ENCODE peak calls at places on chromosomes 1 and 21, in ten cellular contexts. H, A, S, O, N, Y, T, V, E and G are unnamed samples.

GRCh38 chr1:184298321-184299052 is 88.3 kb upstream of the C1orf21 start:
- DNase-seq in V (no peak), A (no peak), T (no peak), N (no peak), S (no peak), H (no peak), E (peak; percentile 10), Y (no peak), O (peak; percentile 26), G (no peak)

GRCh38 chr1:118074101-118074500 is 110.9 kb downstream of the SPAG17 start:
- DNase-seq in T (no peak), N (no peak), Y (no peak), O (no peak), E (no peak), S (peak; percentile 10), A (no peak), V (peak; percentile 27), H (no peak), G (no peak)

GRCh38 chr1:150146853-150147542 is 2.7 kb upstream of the PLEKHO1 start:
- DNase-seq in E (no peak), O (no peak), Y (no peak), N (no peak), V (no peak), H (no peak), A (no peak), S (no peak), T (no peak), G (no peak)

GRCh38 chr1:201137579-201138310 is 10.8 kb upstream of the ASCL5 start:
- DNase-seq in E (peak; percentile 31), T (no peak), N (no peak), A (no peak), V (no peak), S (peak; percentile 79), O (no peak), Y (peak; percentile 75), H (no peak), G (peak; percentile 73)

GRCh38 chr21:20443558-20444155 is 554.6 kb upstream of the NCAM2 start:
- DNase-seq in O (peak; percentile 40), A (no peak), N (peak; percentile 17), T (no peak), Y (no peak), V (no peak), E (no peak), H (no peak), S (no peak), G (peak; percentile 17)

GRCh38 chr1:157146244-157146643 is 8.0 kb upstream of the ETV3 start:
- DNase-seq in E (no peak), H (no peak), Y (no peak), T (no peak), S (no peak), V (peak; percentile 70), A (no peak), N (no peak), O (no peak), G (no peak)

GRCh38 chr1:10795305-10796021 is 983 bp downstream of the CASZ1 start:
- DNase-seq in H (no peak), A (no peak), S (no peak), T (peak; percentile 65), Y (no peak), N (no peak), E (no peak), O (no peak), V (peak; percentile 57), G (peak; percentile 12)

GRCh38 chr1:30307182-30307581 is 416.2 kb downstream of the MATN1 start:
- DNase-seq in E (no peak), N (no peak), H (no peak), T (peak; percentile 14), S (no peak), A (no peak), O (no peak), Y (no peak), V (no peak), G (no peak)

GRCh38 chr1:219432966-219433365 is 179.9 kb downstream of the ZC3H11B start:
- DNase-seq in S (no peak), A (no peak), O (no peak), E (no peak), Y (no peak), V (no peak), T (no peak), H (no peak), N (no peak), G (no peak)

GRCh38 chr1:203325004-203325417 is 19.7 kb downstream of the BTG2 start:
- DNase-seq in T (peak; percentile 76), O (peak; percentile 86), N (no peak), S (no peak), Y (no peak), V (no peak), E (no peak), H (no peak), A (no peak), G (no peak)

GRCh38 chr1:54952950-54953718 is 27.3 kb upstream of the TMEM61 start:
- DNase-seq in N (no peak), A (no peak), T (no peak), E (no peak), V (no peak), H (no peak), O (no peak), Y (no peak), S (no peak), G (peak; percentile 21)

GRCh38 chr1:183150445-183150844 is 35.6 kb upstream of the LAMC2 start:
- DNase-seq in N (no peak), S (no peak), O (no peak), T (no peak), V (no peak), H (no peak), A (no peak), E (no peak), Y (no peak), G (no peak)

GRCh38 chr1:207818971-207819451 is 67.2 kb downstream of the CD46 start:
- DNase-seq in T (no peak), S (no peak), Y (peak; percentile 39), H (no peak), A (no peak), E (no peak), V (no peak), N (no peak), O (no peak), G (peak; percentile 62)

GRCh38 chr1:203175237-203176181 is at the start of gene MYBPH:
- DNase-seq in Y (no peak), N (no peak), A (no peak), H (no peak), O (no peak), S (no peak), V (no peak), E (no peak), T (no peak), G (no peak)

GRCh38 chr1:15090373-15090772 is 63.2 kb upstream of the TMEM51 start:
- DNase-seq in E (no peak), H (peak; percentile 83), N (no peak), A (no peak), Y (no peak), O (peak; percentile 57), T (peak; percentile 85), V (peak; percentile 90), S (no peak), G (no peak)

GRCh38 chr1:107019166-107019565 is 37.3 kb upstream of the PRMT6 start:
- DNase-seq in T (no peak), Y (peak; percentile 9), N (no peak), S (no peak), O (no peak), V (no peak), A (no peak), H (no peak), E (no peak), G (no peak)

GRCh38 chr1:154325583-154326545 is 539 bp downstream of the ATP8B2 start:
- DNase-seq in E (peak; percentile 25), V (no peak), O (no peak), S (peak; percentile 52), T (peak; percentile 89), H (no peak), N (peak; percentile 90), A (peak; percentile 29), Y (peak; percentile 63), G (peak; percentile 72)

GRCh38 chr21:39834543-39834942 is 32.7 kb upstream of the PCP4 start:
- DNase-seq in E (no peak), A (no peak), Y (no peak), O (no peak), N (no peak), V (no peak), T (no peak), S (no peak), H (no peak), G (no peak)

GRCh38 chr1:10253755-10254154 is 43.4 kb downstream of the KIF1B start:
- DNase-seq in Y (peak; percentile 64), H (no peak), O (no peak), S (peak; percentile 76), E (no peak), V (peak; percentile 61), A (no peak), N (peak; percentile 16), T (no peak), G (peak; percentile 34)

GRCh38 chr1:83670891-83671565 is 327.9 kb downstream of the TTLL7 start:
- DNase-seq in A (no peak), T (no peak), N (no peak), H (no peak), V (no peak), S (no peak), Y (no peak), O (no peak), E (no peak), G (no peak)

GRCh38 chr1:14415396-14415795 is 183.1 kb upstream of the KAZN start:
- DNase-seq in N (peak; percentile 26), A (no peak), V (no peak), E (no peak), T (peak; percentile 55), O (peak; percentile 18), H (no peak), Y (no peak), S (no peak), G (no peak)

GRCh38 chr1:204506969-204507316 is 9.3 kb upstream of the MDM4 start:
- DNase-seq in N (peak; percentile 69), A (peak; percentile 54), V (peak; percentile 93), T (peak; percentile 94), O (peak; percentile 94), Y (peak; percentile 64), S (peak; percentile 75), E (peak; percentile 82), H (peak; percentile 86), G (peak; percentile 89)

GRCh38 chr1:196997428-196997827 is 20.1 kb downstream of the CFHR5 start:
- DNase-seq in O (no peak), Y (peak; percentile 90), A (no peak), N (no peak), S (no peak), H (no peak), V (no peak), T (no peak), E (no peak), G (no peak)

GRCh38 chr1:245411245-245411644 is 256.5 kb downstream of the KIF26B start:
- DNase-seq in N (no peak), Y (peak; percentile 3), V (no peak), E (no peak), A (no peak), T (no peak), S (peak; percentile 52), O (no peak), H (no peak), G (no peak)

GRCh38 chr1:118204106-118204505 is 19.1 kb upstream of the SPAG17 start:
- DNase-seq in S (no peak), A (no peak), V (no peak), H (no peak), T (no peak), N (no peak), Y (no peak), E (no peak), O (no peak), G (no peak)

GRCh38 chr1:119159096-119159495 is 18.6 kb upstream of the WARS2 start:
- DNase-seq in S (peak; percentile 59), A (no peak), T (no peak), Y (peak; percentile 13), H (no peak), O (no peak), N (no peak), E (no peak), V (no peak), G (no peak)

GRCh38 chr1:34688358-34688757 is 66.5 kb upstream of the GJB5 start:
- DNase-seq in V (no peak), N (no peak), A (no peak), Y (no peak), T (no peak), H (no peak), E (no peak), S (no peak), O (no peak), G (no peak)

GRCh38 chr1:197042676-197043341 is 24.3 kb downstream of the F13B start:
- DNase-seq in T (no peak), E (no peak), Y (no peak), O (peak; percentile 82), A (no peak), N (no peak), S (no peak), H (no peak), V (no peak), G (peak; percentile 80)